ENCODE peak calls at places on chromosomes 2 and 18, in six cellular contexts. One of them, this sample, is unnamed.

GRCh38 chr2:108616731-108617161 is 82.5 kb downstream of the LIMS1 start:
- DNase-seq in kidney: no peak
- DNase-seq in HL-60: no peak
- DNase-seq in Peyer's patch: no peak
- DNase-seq in A549: no peak
- DNase-seq in thoracic aorta: no peak
- DNase-seq in this sample: no peak

GRCh38 chr2:10668402-10669012 is 21.3 kb downstream of the NOL10 start:
- DNase-seq in HL-60: peak
- DNase-seq in thoracic aorta: no peak
- DNase-seq in kidney: no peak
- DNase-seq in A549: peak
- DNase-seq in Peyer's patch: no peak
- DNase-seq in this sample: peak

GRCh38 chr18:26656944-26657536 is 108.7 kb upstream of the KCTD1 start:
- DNase-seq in Peyer's patch: peak
- DNase-seq in HL-60: no peak
- DNase-seq in thoracic aorta: no peak
- DNase-seq in kidney: peak
- DNase-seq in A549: peak
- DNase-seq in this sample: peak

GRCh38 chr2:168596881-168597280 is 140.8 kb downstream of the CERS6 start:
- DNase-seq in Peyer's patch: no peak
- DNase-seq in HL-60: no peak
- DNase-seq in thoracic aorta: no peak
- DNase-seq in A549: no peak
- DNase-seq in kidney: no peak
- DNase-seq in this sample: no peak

GRCh38 chr2:100692381-100692780 is 127.6 kb upstream of the NPAS2 start:
- DNase-seq in HL-60: no peak
- DNase-seq in thoracic aorta: no peak
- DNase-seq in A549: no peak
- DNase-seq in kidney: no peak
- DNase-seq in Peyer's patch: no peak
- DNase-seq in this sample: no peak

GRCh38 chr2:5869871-5870375 is 177.7 kb downstream of the SOX11 start:
- DNase-seq in kidney: no peak
- DNase-seq in HL-60: no peak
- DNase-seq in Peyer's patch: no peak
- DNase-seq in thoracic aorta: no peak
- DNase-seq in A549: no peak
- DNase-seq in this sample: no peak

GRCh38 chr2:163897799-163898198 is 162.0 kb upstream of the FIGN start:
- DNase-seq in thoracic aorta: no peak
- DNase-seq in HL-60: no peak
- DNase-seq in A549: no peak
- DNase-seq in Peyer's patch: no peak
- DNase-seq in kidney: peak
- DNase-seq in this sample: no peak

GRCh38 chr18:37672001-37672400 is 106.4 kb upstream of the CELF4 start:
- DNase-seq in thoracic aorta: no peak
- DNase-seq in HL-60: no peak
- DNase-seq in A549: no peak
- DNase-seq in kidney: no peak
- DNase-seq in Peyer's patch: no peak
- DNase-seq in this sample: no peak

GRCh38 chr18:65788373-65788772 is 37.6 kb downstream of the CDH7 start:
- DNase-seq in thoracic aorta: no peak
- DNase-seq in A549: peak
- DNase-seq in Peyer's patch: no peak
- DNase-seq in kidney: no peak
- DNase-seq in HL-60: no peak
- DNase-seq in this sample: no peak

GRCh38 chr2:28134262-28134812 is 243.8 kb downstream of the BABAM2 start:
- DNase-seq in Peyer's patch: peak
- DNase-seq in HL-60: peak
- DNase-seq in A549: peak
- DNase-seq in thoracic aorta: no peak
- DNase-seq in kidney: no peak
- DNase-seq in this sample: peak

GRCh38 chr2:145769053-145769716 is 1249.3 kb upstream of the ZEB2 start:
- DNase-seq in Peyer's patch: no peak
- DNase-seq in A549: no peak
- DNase-seq in kidney: no peak
- DNase-seq in thoracic aorta: no peak
- DNase-seq in HL-60: no peak
- DNase-seq in this sample: peak

GRCh38 chr2:216713691-216714411 is 18.5 kb upstream of the IGFBP5 start:
- DNase-seq in A549: peak
- DNase-seq in thoracic aorta: peak
- DNase-seq in kidney: no peak
- DNase-seq in Peyer's patch: no peak
- DNase-seq in HL-60: no peak
- DNase-seq in this sample: peak

GRCh38 chr18:9796933-9797549 is 88.7 kb upstream of the TXNDC2 start:
- DNase-seq in A549: no peak
- DNase-seq in kidney: no peak
- DNase-seq in Peyer's patch: no peak
- DNase-seq in HL-60: no peak
- DNase-seq in thoracic aorta: no peak
- DNase-seq in this sample: no peak

GRCh38 chr2:228600265-228600664 is 418.8 kb upstream of the SPHKAP start:
- DNase-seq in kidney: no peak
- DNase-seq in HL-60: no peak
- DNase-seq in A549: no peak
- DNase-seq in Peyer's patch: no peak
- DNase-seq in thoracic aorta: no peak
- DNase-seq in this sample: peak

GRCh38 chr2:101361519-101361918 is 25.8 kb downstream of the CREG2 start:
- DNase-seq in thoracic aorta: no peak
- DNase-seq in Peyer's patch: no peak
- DNase-seq in kidney: no peak
- DNase-seq in A549: no peak
- DNase-seq in HL-60: no peak
- DNase-seq in this sample: no peak

GRCh38 chr2:159982842-159983785 is 79.3 kb downstream of the PLA2R1 start:
- DNase-seq in HL-60: no peak
- DNase-seq in Peyer's patch: no peak
- DNase-seq in kidney: no peak
- DNase-seq in thoracic aorta: no peak
- DNase-seq in A549: no peak
- DNase-seq in this sample: peak

GRCh38 chr2:175010848-175011254 is 5.7 kb upstream of the CHN1 start:
- DNase-seq in kidney: no peak
- DNase-seq in HL-60: no peak
- DNase-seq in A549: no peak
- DNase-seq in Peyer's patch: no peak
- DNase-seq in thoracic aorta: no peak
- DNase-seq in this sample: no peak

GRCh38 chr18:44679912-44680270 is 797 bp upstream of the SETBP1 start:
- DNase-seq in A549: peak
- DNase-seq in thoracic aorta: no peak
- DNase-seq in HL-60: no peak
- DNase-seq in kidney: peak
- DNase-seq in Peyer's patch: peak
- DNase-seq in this sample: peak
- H3K4me3 ChIP-seq in A549: peak
- H3K4me3 ChIP-seq in thoracic aorta: peak
- H3K4me3 ChIP-seq in HL-60: peak
- H3K4me3 ChIP-seq in kidney: peak
- H3K4me3 ChIP-seq in Peyer's patch: peak
- H3K4me3 ChIP-seq in this sample: peak

DNA sequence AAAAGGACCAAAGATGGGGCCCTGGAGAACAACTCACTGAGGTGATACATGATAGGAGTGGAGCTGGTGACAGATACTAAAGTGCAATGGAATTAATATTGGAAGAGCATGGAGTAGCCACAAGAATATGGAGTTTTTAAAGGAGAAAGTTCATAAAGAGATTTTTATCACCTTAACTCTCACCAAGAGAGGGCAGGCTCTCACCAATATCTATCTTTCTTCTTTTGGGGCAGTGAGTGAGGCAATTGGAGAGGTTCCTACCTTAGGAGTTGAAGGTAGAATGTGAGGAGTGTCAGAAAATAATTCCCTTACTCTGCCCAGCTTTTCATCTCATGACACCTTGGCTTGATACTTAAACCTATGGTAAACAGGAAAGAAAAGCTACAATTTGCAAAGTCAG is 233.7 kb upstream of the CWC22 start:
- DNase-seq in A549: peak
- DNase-seq in Peyer's patch: no peak
- DNase-seq in kidney: no peak
- DNase-seq in HL-60: no peak
- DNase-seq in thoracic aorta: no peak
- DNase-seq in this sample: peak
- TF ChIP-seq CTCF in A549: peak
- TF ChIP-seq CTCF in Peyer's patch: no peak
- TF ChIP-seq CTCF in kidney: no peak
- TF ChIP-seq CTCF in HL-60: no peak
- TF ChIP-seq CTCF in thoracic aorta: no peak
- TF ChIP-seq CTCF in this sample: peak

GRCh38 chr18:74456409-74457042 is 582 bp downstream of the DIPK1C start:
- DNase-seq in thoracic aorta: no peak
- DNase-seq in Peyer's patch: no peak
- DNase-seq in HL-60: no peak
- DNase-seq in A549: no peak
- DNase-seq in kidney: no peak
- DNase-seq in this sample: no peak

GRCh38 chr18:74457043-74457742 is at the start of gene DIPK1C:
- DNase-seq in kidney: no peak
- DNase-seq in A549: peak
- DNase-seq in thoracic aorta: no peak
- DNase-seq in Peyer's patch: no peak
- DNase-seq in HL-60: no peak
- DNase-seq in this sample: no peak

GRCh38 chr18:74459877-74460276 is 2.8 kb upstream of the DIPK1C start:
- DNase-seq in HL-60: no peak
- DNase-seq in A549: peak
- DNase-seq in Peyer's patch: no peak
- DNase-seq in thoracic aorta: no peak
- DNase-seq in kidney: no peak
- DNase-seq in this sample: no peak

GRCh38 chr18:74456017-74456408 is 1.1 kb downstream of the DIPK1C start:
- DNase-seq in Peyer's patch: no peak
- DNase-seq in thoracic aorta: no peak
- DNase-seq in A549: no peak
- DNase-seq in kidney: no peak
- DNase-seq in HL-60: no peak
- DNase-seq in this sample: no peak

DNA sequence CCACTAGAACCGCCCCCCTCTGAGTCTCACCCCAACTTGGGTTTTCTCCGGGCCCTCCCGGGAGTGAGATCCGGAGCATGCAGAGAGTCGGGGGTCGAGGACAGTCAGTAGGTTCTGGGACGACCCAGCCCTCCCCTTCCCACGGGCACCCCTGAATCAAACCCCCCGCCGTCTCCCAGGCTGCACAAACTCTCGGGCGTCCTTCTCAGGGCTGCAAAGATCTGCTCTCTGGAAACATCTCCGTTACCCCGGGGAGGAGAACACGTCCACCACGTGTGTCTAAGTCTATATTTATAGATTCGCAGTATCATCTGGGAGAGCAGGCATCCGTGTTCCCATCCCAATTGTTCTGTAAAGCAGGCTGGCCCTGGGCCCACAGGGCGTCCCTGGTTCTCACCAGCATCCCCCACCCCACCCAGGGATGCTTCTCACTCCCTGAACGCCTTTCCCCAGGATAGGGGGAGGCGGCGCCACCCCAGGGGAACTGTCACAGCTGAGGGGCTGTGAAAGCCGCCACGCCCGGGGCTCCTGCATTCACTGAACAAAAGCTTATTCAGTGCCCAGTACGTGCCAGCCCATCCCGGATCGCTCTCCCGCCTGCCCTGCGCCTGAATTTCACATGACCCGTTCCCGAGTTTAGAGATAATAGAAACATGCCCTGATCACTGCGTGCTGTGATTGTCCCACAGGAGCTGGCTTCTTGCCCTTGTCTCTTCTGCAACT is 796 bp upstream of the DIPK1C start:
- DNase-seq in A549: no peak
- DNase-seq in Peyer's patch: no peak
- DNase-seq in thoracic aorta: no peak
- DNase-seq in kidney: no peak
- DNase-seq in HL-60: no peak
- DNase-seq in this sample: no peak
- H3K4me3 ChIP-seq in A549: no peak
- H3K4me3 ChIP-seq in Peyer's patch: no peak
- H3K4me3 ChIP-seq in thoracic aorta: no peak
- H3K4me3 ChIP-seq in kidney: no peak
- H3K4me3 ChIP-seq in HL-60: no peak
- H3K4me3 ChIP-seq in this sample: no peak

GRCh38 chr2:238974510-238975166 is 126.8 kb downstream of the TWIST2 start:
- DNase-seq in HL-60: no peak
- DNase-seq in kidney: no peak
- DNase-seq in A549: peak
- DNase-seq in Peyer's patch: peak
- DNase-seq in thoracic aorta: no peak
- DNase-seq in this sample: peak
- TF ChIP-seq CTCF in HL-60: no peak
- TF ChIP-seq CTCF in kidney: no peak
- TF ChIP-seq CTCF in A549: peak
- TF ChIP-seq CTCF in Peyer's patch: no peak
- TF ChIP-seq CTCF in thoracic aorta: no peak
- TF ChIP-seq CTCF in this sample: peak

This sample was measured in fibroblast of pulmonary artery.